ENCODE peak calls at places on chromosomes 12 and 14, in ten cellular contexts. V is Peyer's patch, Y is upper lobe of right lung, W is IMR-90, F is lung, H is NT2/D1, A is sigmoid colon, T is body of pancreas, E is gastrocnemius medialis, X is endothelial cell of umbilical vein. Q is an unnamed sample.

GRCh38 chr12:132357623-132358186 is 28.3 kb upstream of the GALNT9 start:
- DNase-seq in H (no peak), W (no peak), E (no peak), F (no peak), X (no peak), A (peak; percentile 56), T (no peak), Y (peak; percentile 48), V (no peak), Q (no peak)

GRCh38 chr14:22748691-22749090 is 17.8 kb upstream of the OXA1L start:
- DNase-seq in X (no peak), W (no peak), E (no peak), T (no peak), A (no peak), V (no peak), H (no peak), Y (no peak), F (no peak), Q (no peak)

GRCh38 chr12:45785315-45785714 is 55.8 kb downstream of the ARID2 start:
- DNase-seq in F (no peak), T (no peak), W (no peak), X (no peak), Y (no peak), V (no peak), H (no peak), A (no peak), E (no peak), Q (no peak)

GRCh38 chr12:6965714-6966113 is 4.8 kb downstream of the PHB2 start:
- DNase-seq in E (no peak), F (no peak), Y (peak; percentile 8), H (no peak), T (no peak), A (no peak), X (no peak), V (no peak), W (no peak), Q (no peak)

GRCh38 chr12:127070512-127071157 is 1196.3 kb upstream of the TMEM132C start:
- DNase-seq in F (no peak), X (no peak), V (no peak), Y (no peak), T (no peak), E (no peak), A (no peak), H (no peak), W (no peak), Q (no peak)

GRCh38 chr12:109723311-109723791 is 9.7 kb downstream of the FAM222A start:
- DNase-seq in F (no peak), V (peak; percentile 85), E (peak; percentile 28), Y (no peak), X (no peak), A (peak; percentile 94), H (no peak), W (no peak), T (peak; percentile 67), Q (peak; percentile 73)

GRCh38 chr14:66117600-66117999 is 368.6 kb upstream of the CCDC196 start:
- DNase-seq in E (no peak), Y (no peak), H (peak; percentile 22), A (no peak), T (no peak), W (peak; percentile 33), V (no peak), X (peak; percentile 80), F (no peak), Q (no peak)

GRCh38 chr12:85280138-85280983 is at the start of gene ALX1:
- DNase-seq in E (no peak), W (peak; percentile 4), X (peak; percentile 86), V (peak; percentile 49), Y (peak; percentile 65), F (no peak), H (peak; percentile 77), A (peak; percentile 43), T (no peak), Q (no peak)

DNA sequence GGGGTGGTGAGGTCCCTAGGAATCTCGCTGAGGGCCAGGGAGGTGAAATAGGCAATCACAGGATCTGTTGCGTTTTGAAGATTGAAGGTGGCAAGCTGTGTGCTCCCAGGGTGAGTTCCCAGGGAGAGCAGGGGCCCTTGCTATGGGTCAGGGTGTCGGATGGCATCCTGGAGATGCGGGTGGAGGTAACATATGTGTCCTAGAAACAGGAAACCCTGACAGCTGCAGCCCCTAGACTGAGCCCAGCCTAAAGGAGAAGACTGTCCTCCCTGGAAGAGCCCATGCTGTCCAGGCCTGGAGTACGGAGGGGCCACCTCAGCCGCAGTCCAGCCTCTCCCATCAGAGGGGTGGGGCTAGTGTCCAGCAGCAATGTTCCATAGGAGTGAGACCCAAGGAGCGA is 194.2 kb downstream of the NTF3 start:
- DNase-seq in T (no peak), E (no peak), Y (no peak), H (no peak), V (no peak), F (no peak), W (no peak), A (no peak), X (no peak), Q (no peak)
- H3K9me3 ChIP-seq in T (no peaks in the 10 kb centered on the region), E (no peaks in the 10 kb centered on the region), Y (no peaks in the 10 kb centered on the region), H (no peaks in the 10 kb centered on the region), V (no peaks in the 10 kb centered on the region), F (no peaks in the 10 kb centered on the region), W (no peaks in the 10 kb centered on the region), A (no peaks in the 10 kb centered on the region), X (no peaks in the 10 kb centered on the region), Q (no peaks in the 10 kb centered on the region)

GRCh38 chr12:2114071-2114470 is 61.3 kb downstream of the CACNA1C start:
- DNase-seq in H (no peak), W (no peak), Y (peak; percentile 25), F (no peak), E (no peak), A (no peak), X (no peak), T (no peak), V (no peak), Q (no peak)

GRCh38 chr12:2117541-2117940 is 64.8 kb downstream of the CACNA1C start:
- DNase-seq in X (no peak), H (no peak), T (no peak), Y (peak; percentile 50), F (no peak), W (no peak), E (no peak), A (peak; percentile 58), V (no peak), Q (no peak)

GRCh38 chr12:2113080-2113479 is 60.3 kb downstream of the CACNA1C start:
- DNase-seq in H (no peak), A (peak; percentile 12), V (no peak), E (no peak), W (no peak), Y (peak; percentile 29), X (no peak), F (no peak), T (no peak), Q (no peak)

GRCh38 chr12:2113501-2113912 is 60.7 kb downstream of the CACNA1C start:
- DNase-seq in F (no peak), W (no peak), T (peak; percentile 70), V (no peak), A (no peak), X (no peak), H (no peak), E (no peak), Y (peak; percentile 64), Q (no peak)

DNA sequence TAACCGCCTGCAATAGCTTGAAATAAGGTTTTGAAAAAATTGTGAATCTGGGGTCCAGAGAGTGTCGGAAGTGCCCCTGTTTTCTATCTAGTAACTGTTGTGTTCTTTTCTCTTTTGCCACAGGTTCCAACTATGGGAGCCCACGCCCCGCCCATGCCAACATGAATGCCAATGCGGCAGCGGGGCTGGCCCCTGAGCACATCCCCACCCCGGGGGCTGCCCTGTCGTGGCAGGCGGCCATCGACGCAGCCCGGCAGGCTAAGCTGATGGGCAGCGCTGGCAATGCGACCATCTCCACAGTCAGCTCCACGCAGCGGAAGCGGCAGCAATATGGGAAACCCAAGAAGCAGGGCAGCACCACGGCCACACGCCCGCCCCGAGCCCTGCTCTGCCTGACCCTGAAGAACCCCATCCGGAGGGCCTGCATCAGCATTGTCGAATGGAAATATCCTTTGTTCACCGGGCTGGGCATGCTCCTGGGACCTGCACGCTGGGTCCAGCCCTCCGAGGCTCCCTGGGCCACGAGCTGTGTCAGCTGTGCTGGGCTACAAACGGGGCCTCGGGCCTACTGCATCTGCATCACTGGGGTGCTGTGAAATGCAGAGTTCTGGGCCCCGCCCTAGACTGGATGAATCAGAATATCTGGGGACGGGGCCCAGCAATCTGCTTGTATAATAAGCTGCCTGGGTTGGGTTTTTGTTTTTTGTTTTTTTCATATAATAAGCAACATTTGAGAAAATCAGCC is 62.5 kb downstream of the CACNA1C start:
- DNase-seq in H (no peak), T (no peak), V (no peak), E (no peak), A (peak; percentile 58), W (no peak), Y (peak; percentile 63), F (no peak), X (no peak), Q (no peak)
- H3K4me3 ChIP-seq in H (no peak overlapping the region), T (no peak overlapping the region), V (no peak overlapping the region), E (no peak overlapping the region), A (no peak overlapping the region), W (no peak overlapping the region), Y (no peak overlapping the region), F (no peak overlapping the region), X (no peak overlapping the region), Q (no peak overlapping the region)

GRCh38 chr12:94032368-94032767 is 116.0 kb upstream of the PLXNC1 start:
- DNase-seq in Y (no peak), T (no peak), F (no peak), X (no peak), E (no peak), W (no peak), V (no peak), H (no peak), A (no peak), Q (no peak)
- H3K36me3 ChIP-seq in Y (no peaks in the 10 kb centered on the region), T (no peaks in the 10 kb centered on the region), F (no peaks in the 10 kb centered on the region), X (no peaks in the 10 kb centered on the region), E (no peaks in the 10 kb centered on the region), W (no peaks in the 10 kb centered on the region), V (no peaks in the 10 kb centered on the region), H (no peaks in the 10 kb centered on the region), A (no peaks in the 10 kb centered on the region), Q (no peaks in the 10 kb centered on the region)

GRCh38 chr14:43001729-43002128 is 1395.1 kb downstream of the LRFN5 start:
- DNase-seq in A (no peak), Y (no peak), X (no peak), E (no peak), T (no peak), H (no peak), V (no peak), F (no peak), W (no peak), Q (no peak)
- H3K9me3 ChIP-seq in A (peaks cover 13% of the 10 kb centered on the region), Y (peaks cover 28% of the 10 kb centered on the region), X (no peaks in the 10 kb centered on the region), E (no peaks in the 10 kb centered on the region), T (no peaks in the 10 kb centered on the region), H (peaks cover 42% of the 10 kb centered on the region), V (no peaks in the 10 kb centered on the region), F (peaks cover 20% of the 10 kb centered on the region), W (peaks cover 15% of the 10 kb centered on the region), Q (peaks cover 54% of the 10 kb centered on the region)

DNA sequence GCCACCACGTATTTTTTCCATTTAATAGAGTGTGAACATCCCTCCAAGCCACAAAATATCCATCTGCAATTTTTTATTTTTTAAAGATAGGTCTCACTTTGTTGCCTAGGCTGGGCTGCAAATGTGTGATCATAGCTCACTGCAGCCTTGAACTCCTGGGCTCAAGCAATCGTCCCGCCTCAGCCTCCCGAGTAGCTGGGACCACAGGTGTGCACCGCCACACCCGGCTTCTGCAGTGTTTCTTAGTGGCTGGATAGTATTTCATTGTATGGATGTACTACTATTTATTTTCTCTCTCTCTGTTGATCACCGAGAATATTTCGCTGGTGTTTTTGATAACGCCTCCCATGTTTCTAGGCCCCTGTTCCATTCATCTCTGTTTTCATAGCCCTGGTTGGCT is 17.5 kb downstream of the MLXIP start:
- DNase-seq in V (peak; percentile 10), H (no peak), W (no peak), X (no peak), Y (no peak), T (peak; percentile 4), A (peak; percentile 25), F (no peak), E (no peak), Q (no peak)
- H3K4me3 ChIP-seq in V (no peak overlapping the region), H (no peak overlapping the region), W (no peak overlapping the region), X (no peak overlapping the region), Y (no peak overlapping the region), T (no peak overlapping the region), A (no peak overlapping the region), F (no peak overlapping the region), E (peak overlapping the region; percentile 10), Q (no peak overlapping the region)